ENCODE peak calls at places on chromosomes 5 and 9, in six cellular contexts. U is brain microvascular endothelial cell, T is left ventricle myocardium inferior, W is mucosa of descending colon, P is bronchial epithelial cell, V is Peyer's patch. X is an unnamed sample.

GRCh38 chr9:136016882-136017812 is 56.0 kb upstream of the UBAC1 start:
- DNase-seq in U (no peak), V (peak; percentile 43), T (peak; percentile 11), P (no peak), W (peak; percentile 46), X (no peak)

GRCh38 chr9:34507556-34507955 is 15.2 kb downstream of the ENHO start:
- DNase-seq in T (no peak), W (no peak), U (no peak), V (peak; percentile 6), P (no peak), X (no peak)

GRCh38 chr5:109105631-109106267 is 304.0 kb downstream of the PJA2 start:
- DNase-seq in P (peak; percentile 89), W (no peak), U (peak; percentile 80), V (no peak), T (no peak), X (peak; percentile 96)

GRCh38 chr5:96259211-96259772 is 173.8 kb downstream of the PCSK1 start:
- DNase-seq in V (no peak), U (no peak), W (no peak), P (peak; percentile 88), T (no peak), X (peak; percentile 77)

GRCh38 chr9:92686954-92687353 is 17.0 kb upstream of the IPPK start:
- DNase-seq in U (no peak), P (no peak), T (no peak), W (no peak), V (no peak), X (peak; percentile 21)

GRCh38 chr5:122368845-122369244 is 56.8 kb downstream of the SNCAIP start:
- DNase-seq in T (no peak), V (no peak), P (no peak), W (no peak), U (no peak), X (no peak)

GRCh38 chr5:87074934-87075541 is 192.6 kb upstream of the RASA1 start:
- DNase-seq in W (no peak), T (no peak), V (peak; percentile 80), U (no peak), P (peak; percentile 29), X (no peak)

GRCh38 chr9:122777935-122778671 is 10.6 kb upstream of the OR5C1 start:
- DNase-seq in W (no peak), V (no peak), P (peak; percentile 32), U (peak; percentile 45), T (no peak), X (peak; percentile 68)

GRCh38 chr9:129125478-129125877 is 14.3 kb downstream of the PTPA start:
- DNase-seq in P (peak; percentile 88), T (no peak), W (no peak), U (peak; percentile 92), V (no peak), X (peak; percentile 87)

GRCh38 chr9:34337404-34337803 is 8.0 kb downstream of the NUDT2 start:
- DNase-seq in T (no peak), V (no peak), P (peak; percentile 4), W (no peak), U (no peak), X (peak; percentile 18)

GRCh38 chr5:72634444-72634843 is 127.2 kb upstream of the ZNF366 start:
- DNase-seq in W (no peak), T (no peak), V (no peak), P (no peak), U (no peak), X (peak; percentile 23)

GRCh38 chr5:95773325-95774059 is 42.4 kb downstream of the RHOBTB3 start:
- DNase-seq in T (no peak), U (peak; percentile 71), V (no peak), P (peak; percentile 85), W (no peak), X (peak; percentile 75)

GRCh38 chr5:138157626-138158025 is 18.4 kb upstream of the NME5 start:
- DNase-seq in U (no peak), V (no peak), W (no peak), T (no peak), P (no peak), X (peak; percentile 19)

GRCh38 chr9:35110327-35110758 is 5.3 kb downstream of the ATOSB start:
- DNase-seq in U (peak; percentile 49), P (peak; percentile 61), T (no peak), W (no peak), V (peak; percentile 45), X (peak; percentile 59)

GRCh38 chr9:35905912-35906679 is at the start of gene HRCT1:
- DNase-seq in T (peak; percentile 93), U (peak; percentile 92), P (peak; percentile 94), W (peak; percentile 96), V (peak; percentile 94), X (peak; percentile 98)

GRCh38 chr5:173972844-173973613 is 15.9 kb upstream of the C5orf47 start:
- DNase-seq in P (peak; percentile 59), U (peak; percentile 82), W (peak; percentile 64), T (peak; percentile 75), V (peak; percentile 93), X (peak; percentile 89)

GRCh38 chr9:26747611-26748010 is 145.0 kb downstream of the CAAP1 start:
- DNase-seq in T (no peak), V (no peak), W (no peak), P (no peak), U (no peak), X (no peak)

GRCh38 chr9:76926324-76926731 is 20.4 kb upstream of the PRUNE2 start:
- DNase-seq in U (peak; percentile 83), T (no peak), P (peak; percentile 45), V (no peak), W (no peak), X (peak; percentile 99)

GRCh38 chr9:71363286-71363961 is 242.0 kb upstream of the TRPM3 start:
- DNase-seq in U (no peak), V (no peak), T (no peak), P (no peak), W (no peak), X (no peak)

GRCh38 chr5:96662725-96663513 is 743 bp downstream of the CAST start:
- DNase-seq in V (peak; percentile 97), U (peak; percentile 72), W (peak; percentile 97), P (peak; percentile 82), T (peak; percentile 93), X (peak; percentile 95)

GRCh38 chr9:8329561-8330283 is 530.1 kb upstream of the DMAC1 start:
- DNase-seq in V (no peak), P (no peak), W (no peak), U (no peak), T (no peak), X (no peak)

GRCh38 chr5:74507596-74507995 is 132.9 kb downstream of the ENC1 start:
- DNase-seq in W (no peak), V (no peak), T (no peak), U (no peak), P (no peak), X (no peak)

GRCh38 chr5:93381057-93381456 is 200.0 kb downstream of the NR2F1-AS1 start:
- DNase-seq in T (no peak), V (no peak), P (no peak), W (no peak), U (peak; percentile 66), X (peak; percentile 46)
- H3K4me3 ChIP-seq in T (no peak overlapping the region), V (no peak overlapping the region), P (no peak overlapping the region), W (no peak overlapping the region), U (no peak overlapping the region), X (no peak overlapping the region)

GRCh38 chr9:18207735-18208134 is 266.2 kb upstream of the ADAMTSL1 start:
- DNase-seq in W (no peak), V (no peak), U (no peak), T (no peak), P (no peak), X (no peak)

GRCh38 chr9:18202924-18203323 is 271.0 kb upstream of the ADAMTSL1 start:
- DNase-seq in U (no peak), T (no peak), W (no peak), V (peak; percentile 42), P (no peak), X (no peak)

GRCh38 chr9:18208166-18209059 is 265.5 kb upstream of the ADAMTSL1 start:
- DNase-seq in V (peak; percentile 71), P (peak; percentile 73), U (peak; percentile 46), W (peak; percentile 43), T (no peak), X (peak; percentile 56)
- TF ChIP-seq CTCF in V (peak; percentile 76), P (peak; percentile 68), U (peak; percentile 77), W (peak; percentile 48), T (peak; percentile 64), X (peak; percentile 65)

GRCh38 chr5:88824892-88825781 is 57.8 kb downstream of the MEF2C start:
- DNase-seq in P (peak; percentile 18), T (no peak), W (no peak), V (no peak), U (peak; percentile 68), X (peak; percentile 83)
- H3K4me3 ChIP-seq in P (no peak overlapping the region), T (peak overlapping the region; percentile 48), W (no peak overlapping the region), V (no peak overlapping the region), U (no peak overlapping the region), X (no peak overlapping the region)

GRCh38 chr9:15329539-15330109 is 22.6 kb upstream of the TTC39B start:
- DNase-seq in V (no peak), W (no peak), U (peak; percentile 18), P (no peak), T (no peak), X (no peak)

GRCh38 chr9:15328946-15329345 is 21.9 kb upstream of the TTC39B start:
- DNase-seq in P (no peak), W (no peak), V (no peak), U (no peak), T (no peak), X (no peak)

GRCh38 chr9:15333376-15333881 is 26.4 kb upstream of the TTC39B start:
- DNase-seq in T (no peak), U (no peak), P (no peak), W (no peak), V (peak; percentile 56), X (no peak)

GRCh38 chr9:15332939-15333338 is 25.9 kb upstream of the TTC39B start:
- DNase-seq in W (no peak), T (no peak), U (no peak), P (no peak), V (no peak), X (no peak)
- TF ChIP-seq CTCF in W (no peak), T (no peak), U (no peak), P (no peak), V (peak; percentile 19), X (no peak)

X was measured in cardiac fibroblast.